ENCODE peak calls at places on chromosomes 3 and 15, in seven cellular contexts. C is brain microvascular endothelial cell, J is pancreas, K is body of pancreas, D is progenitor cell of endocrine pancreas, W is BE2C, T is mesothelial cell of epicardium. L is an unnamed sample.

GRCh38 chr15:46646476-46646875 is 1011.6 kb downstream of the SQOR start:
- DNase-seq in C (no peak), J (no peak), K (no peak), D (no peak), W (no peak), T (no peak), L (no peak)

GRCh38 chr3:64639022-64639421 is 48.8 kb downstream of the ADAMTS9 start:
- DNase-seq in C (no peak), J (no peak), K (no peak), D (no peak), W (no peak), T (no peak), L (no peak)

GRCh38 chr3:167882057-167882667 is 146.6 kb downstream of the SERPINI1 start:
- DNase-seq in C (peak; percentile 8), J (no peak), K (no peak), D (no peak), W (no peak), T (no peak), L (no peak)

GRCh38 chr15:31471731-31472430 is 145.2 kb downstream of the KLF13 start:
- DNase-seq in C (peak; percentile 86), J (no peak), K (no peak), D (no peak), W (no peak), T (peak; percentile 30), L (no peak)

GRCh38 chr3:170485696-170486095 is 67.0 kb downstream of the CLDN11 start:
- DNase-seq in C (no peak), J (no peak), K (no peak), D (no peak), W (no peak), T (no peak), L (no peak)

GRCh38 chr3:172218350-172219323 is 179.3 kb downstream of the FNDC3B start:
- DNase-seq in C (no peak), J (no peak), K (no peak), D (no peak), W (no peak), T (no peak), L (no peak)

GRCh38 chr3:7407107-7407506 is 546.2 kb downstream of the GRM7 start:
- DNase-seq in C (no peak), J (no peak), K (no peak), D (no peak), W (no peak), T (no peak), L (no peak)

GRCh38 chr3:45210308-45211038 is 15.6 kb downstream of the TMEM158 start:
- DNase-seq in C (peak; percentile 58), J (peak; percentile 89), K (peak; percentile 90), D (peak; percentile 66), W (peak; percentile 65), T (peak; percentile 80), L (peak; percentile 79)

GRCh38 chr15:39593071-39594055 is 12.5 kb downstream of the THBS1 start:
- DNase-seq in C (no peak), J (no peak), K (no peak), D (no peak), W (no peak), T (no peak), L (no peak)

GRCh38 chr3:120420855-120421570 is 29.8 kb downstream of the FSTL1 start:
- DNase-seq in C (peak; percentile 35), J (no peak), K (no peak), D (no peak), W (no peak), T (no peak), L (no peak)

GRCh38 chr3:157920804-157921203 is 185.4 kb downstream of the SHOX2 start:
- DNase-seq in C (no peak), J (no peak), K (no peak), D (no peak), W (no peak), T (no peak), L (peak; percentile 64)

GRCh38 chr15:53978248-53978906 is at the start of gene UNC13C:
- DNase-seq in C (peak; percentile 7), J (no peak), K (peak; percentile 18), D (peak; percentile 37), W (peak; percentile 56), T (peak; percentile 63), L (peak; percentile 73)

GRCh38 chr15:87940763-87941162 is 315.8 kb downstream of the NTRK3 start:
- DNase-seq in C (no peak), J (no peak), K (no peak), D (no peak), W (no peak), T (no peak), L (no peak)

GRCh38 chr15:41935566-41936020 is 36.8 kb downstream of the EHD4 start:
- DNase-seq in C (no peak), J (no peak), K (no peak), D (no peak), W (no peak), T (no peak), L (no peak)

GRCh38 chr3:158233791-158234190 is 123.9 kb downstream of the RSRC1 start:
- DNase-seq in C (no peak), J (no peak), K (no peak), D (no peak), W (no peak), T (no peak), L (no peak)

GRCh38 chr3:60076307-60076706 is 1026.5 kb upstream of the CFAP20DC start:
- DNase-seq in C (no peak), J (no peak), K (no peak), D (no peak), W (no peak), T (no peak), L (no peak)

GRCh38 chr3:33146791-33147445 is 33.1 kb downstream of the CRTAP start:
- DNase-seq in C (peak; percentile 49), J (no peak), K (no peak), D (no peak), W (no peak), T (no peak), L (no peak)

GRCh38 chr3:28114893-28115292 is 126.5 kb upstream of the CMC1 start:
- DNase-seq in C (no peak), J (no peak), K (peak; percentile 44), D (no peak), W (no peak), T (no peak), L (no peak)

GRCh38 chr3:10442151-10442795 is 63.1 kb downstream of the ATP2B2 start:
- DNase-seq in C (no peak), J (no peak), K (no peak), D (no peak), W (no peak), T (no peak), L (no peak)

GRCh38 chr3:53773330-53773583 is 73.0 kb downstream of the CHDH start:
- DNase-seq in C (no peak), J (no peak), K (no peak), D (no peak), W (no peak), T (no peak), L (no peak)

GRCh38 chr3:38137615-38138346 is 680 bp upstream of the MYD88 start:
- DNase-seq in C (no peak), J (no peak), K (peak; percentile 22), D (no peak), W (no peak), T (no peak), L (no peak)

DNA sequence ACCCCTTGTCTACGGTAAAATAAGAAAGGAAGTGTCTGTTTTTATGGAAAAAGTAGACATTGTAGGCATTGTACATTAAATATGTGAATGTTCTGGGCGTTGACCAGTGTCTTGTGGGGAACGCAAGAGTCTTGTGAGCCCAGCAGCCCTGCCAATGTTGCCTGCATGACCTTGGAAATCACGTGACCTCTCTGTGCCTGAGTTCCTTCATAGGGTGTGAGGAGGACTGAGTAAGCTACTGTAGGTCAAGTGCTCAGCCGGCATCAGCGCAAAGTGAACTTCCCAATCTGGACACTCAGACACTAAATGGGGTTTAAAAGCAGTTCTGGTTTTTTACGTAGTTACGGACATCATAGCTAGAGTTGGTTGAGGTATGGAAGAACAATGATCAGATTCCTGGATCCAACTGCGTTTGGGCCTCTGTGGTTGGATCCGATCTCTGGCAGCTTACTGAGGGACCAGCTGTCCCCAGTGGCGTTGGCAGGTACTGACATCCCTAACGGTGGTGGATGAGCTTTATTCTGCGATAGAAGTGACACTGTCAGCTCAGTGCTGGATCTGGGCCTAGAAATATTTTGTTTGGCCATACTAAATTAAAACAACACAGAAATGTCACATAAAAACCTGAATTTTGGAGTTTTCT is 63.8 kb downstream of the SPSB4 start:
- DNase-seq in C (no peak), J (peak; percentile 69), K (peak; percentile 73), D (no peak), W (peak; percentile 50), T (no peak), L (no peak)
- TF ChIP-seq CTCF in C (peak; percentile 60), J (no peak), K (peak; percentile 33), D (peak; percentile 57), W (peak; percentile 69), T (peak; percentile 72), L (peak; percentile 83)

DNA sequence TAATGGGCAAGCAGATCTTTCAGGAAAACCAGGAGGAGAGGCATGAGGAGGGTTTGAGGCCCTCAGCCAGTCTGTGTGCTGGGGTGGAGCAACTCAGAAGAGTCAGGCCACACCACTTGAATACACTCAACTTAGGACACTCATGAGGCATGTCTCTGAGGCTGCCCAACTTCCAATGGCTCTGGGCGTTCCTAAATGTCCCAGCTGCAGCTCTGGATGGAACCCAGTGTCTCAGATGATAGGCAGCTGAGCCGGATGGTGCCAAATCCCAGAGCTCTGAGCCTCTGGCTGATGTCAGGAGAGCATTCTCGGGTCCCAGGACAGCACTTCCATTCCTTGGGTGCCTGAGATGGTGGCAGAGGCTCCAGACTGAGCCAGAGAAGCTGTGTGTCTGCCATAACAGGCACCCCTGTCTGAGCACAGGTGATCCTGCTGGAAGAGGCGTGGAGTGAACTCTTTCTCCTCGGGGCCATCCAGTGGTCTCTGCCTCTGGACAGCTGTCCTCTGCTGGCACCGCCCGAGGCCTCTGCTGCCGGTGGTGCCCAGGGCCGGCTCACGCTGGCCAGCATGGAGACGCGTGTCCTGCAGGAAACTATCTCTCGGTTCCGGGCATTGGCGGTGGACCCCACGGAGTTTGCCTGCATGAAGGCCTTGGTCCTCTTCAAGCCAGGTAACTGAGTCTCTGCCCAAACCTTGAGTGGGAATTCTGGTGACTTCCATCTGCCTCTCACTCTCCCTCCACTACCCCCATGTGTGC is 2.8 kb downstream of the NR2E3 start:
- DNase-seq in C (no peak), J (no peak), K (no peak), D (no peak), W (no peak), T (no peak), L (no peak)
- TF ChIP-seq CTCF in C (no peak), J (no peak), K (no peak), D (no peak), W (no peak), T (no peak), L (no peak)

GRCh38 chr15:56243774-56244236 is at the start of gene RFX7:
- DNase-seq in C (peak; percentile 39), J (peak; percentile 70), K (peak; percentile 82), D (peak; percentile 84), W (peak; percentile 91), T (peak; percentile 88), L (peak; percentile 87)
- TF ChIP-seq CTCF in C (no peak), J (no peak), K (peak; percentile 29), D (no peak), W (no peak), T (no peak), L (no peak)

GRCh38 chr3:129352045-129352444 is 73.4 kb downstream of the HMCES start:
- DNase-seq in C (no peak), J (no peak), K (no peak), D (no peak), W (no peak), T (no peak), L (no peak)
- TF ChIP-seq CTCF in C (peak; percentile 50), J (no peak), K (no peak), D (peak; percentile 26), W (peak; percentile 25), T (no peak), L (peak; percentile 44)

L was measured in glutamatergic neuron.